ENCODE peak calls at places on chromosomes 6 and 20, in five cellular contexts. W is A549, U is adrenal gland, Y is HCT116, J is stomach. I is an unnamed sample. For H3K4me1, the result is how much of the 10 kb centered on the place peaks cover.

GRCh38 chr6:3718407-3718806 is 33.1 kb downstream of the PXDC1 start:
- DNase-seq in W (no peak), U (no peak), Y (no peak), J (no peak), I (no peak)

GRCh38 chr6:67885081-67886033 is 749.7 kb upstream of the ADGRB3 start:
- DNase-seq in W (no peak), U (no peak), Y (no peak), J (no peak), I (no peak)

GRCh38 chr6:165846123-165846966 is 183.3 kb upstream of the PDE10A start:
- DNase-seq in W (no peak), U (no peak), Y (no peak), J (no peak), I (no peak)

GRCh38 chr6:15330174-15330934 is 84.5 kb downstream of the JARID2 start:
- DNase-seq in W (no peak), U (no peak), Y (no peak), J (no peak), I (no peak)

GRCh38 chr20:23049933-23050838 is 714 bp upstream of the THBD start:
- DNase-seq in W (peak), U (peak), Y (no peak), J (peak), I (peak)

GRCh38 chr20:34364013-34364382 is 925 bp downstream of the ITCH start:
- DNase-seq in W (no peak), U (peak), Y (no peak), J (no peak), I (no peak)

GRCh38 chr20:60020251-60020650 is 62.0 kb downstream of the CDH26 start:
- DNase-seq in W (no peak), U (no peak), Y (no peak), J (no peak), I (no peak)

GRCh38 chr20:63830821-63831593 is at the start of gene ZBTB46:
- DNase-seq in W (peak), U (no peak), Y (no peak), J (peak), I (peak)

GRCh38 chr6:100880149-100880900 is 804 bp downstream of the ASCC3 start:
- DNase-seq in W (no peak), U (no peak), Y (no peak), J (no peak), I (no peak)

GRCh38 chr20:43975096-43975768 is 60.6 kb downstream of the TOX2 start:
- DNase-seq in W (peak), U (peak), Y (peak), J (no peak), I (no peak)

GRCh38 chr20:49526056-49526455 is 41.9 kb downstream of the PTGIS start:
- DNase-seq in W (no peak), U (no peak), Y (no peak), J (no peak), I (no peak)

GRCh38 chr20:57439432-57439831 is 48.2 kb downstream of the RBM38 start:
- DNase-seq in W (no peak), U (peak), Y (no peak), J (peak), I (peak)

GRCh38 chr6:579339-579738 is 77.6 kb downstream of the HUS1B start:
- DNase-seq in W (peak), U (no peak), Y (no peak), J (no peak), I (no peak)

GRCh38 chr6:52746213-52746612 is 17.1 kb downstream of the GSTA2 start:
- DNase-seq in W (no peak), U (no peak), Y (no peak), J (no peak), I (no peak)

GRCh38 chr20:57655812-57656161 is 35.6 kb upstream of the ZBP1 start:
- DNase-seq in W (no peak), U (no peak), Y (no peak), J (peak), I (no peak)

GRCh38 chr6:140774080-140774505 is 1358.6 kb upstream of the GJE1 start:
- DNase-seq in W (no peak), U (no peak), Y (peak), J (no peak), I (no peak)

GRCh38 chr6:128882560-128882959 is 378 bp upstream of the LAMA2 start:
- DNase-seq in W (no peak), U (no peak), Y (no peak), J (no peak), I (no peak)

GRCh38 chr6:76043690-76044089 is 28.8 kb downstream of the IMPG1 start:
- DNase-seq in W (no peak), U (no peak), Y (no peak), J (no peak), I (no peak)

GRCh38 chr6:24283043-24283985 is 74.5 kb downstream of the DCDC2 start:
- DNase-seq in W (peak), U (peak), Y (peak), J (peak), I (peak)

GRCh38 chr6:25781134-25781533 is 26.6 kb downstream of the SLC17A4 start:
- DNase-seq in W (no peak), U (no peak), Y (no peak), J (no peak), I (no peak)

GRCh38 chr6:14552891-14553290 is 435.3 kb downstream of the CD83 start:
- DNase-seq in W (no peak), U (no peak), Y (no peak), J (no peak), I (no peak)

GRCh38 chr6:112215901-112216300 is 38.5 kb downstream of the LAMA4 start:
- DNase-seq in W (no peak), U (no peak), Y (no peak), J (no peak), I (no peak)

GRCh38 chr20:35129647-35130069 is 17.5 kb downstream of the EDEM2 start:
- DNase-seq in W (no peak), U (no peak), Y (no peak), J (no peak), I (no peak)

GRCh38 chr6:144778773-144779531 is 493.8 kb downstream of the UTRN start:
- DNase-seq in W (no peak), U (no peak), Y (no peak), J (no peak), I (no peak)

GRCh38 chr20:11929947-11930346 is 12.3 kb downstream of the BTBD3 start:
- DNase-seq in W (no peak), U (no peak), Y (no peak), J (no peak), I (no peak)

GRCh38 chr20:11937230-11937629 is 19.5 kb downstream of the BTBD3 start:
- DNase-seq in W (no peak), U (no peak), Y (no peak), J (no peak), I (no peak)

GRCh38 chr20:11935754-11936551 is 18.3 kb downstream of the BTBD3 start:
- DNase-seq in W (no peak), U (peak), Y (no peak), J (no peak), I (no peak)

DNA sequence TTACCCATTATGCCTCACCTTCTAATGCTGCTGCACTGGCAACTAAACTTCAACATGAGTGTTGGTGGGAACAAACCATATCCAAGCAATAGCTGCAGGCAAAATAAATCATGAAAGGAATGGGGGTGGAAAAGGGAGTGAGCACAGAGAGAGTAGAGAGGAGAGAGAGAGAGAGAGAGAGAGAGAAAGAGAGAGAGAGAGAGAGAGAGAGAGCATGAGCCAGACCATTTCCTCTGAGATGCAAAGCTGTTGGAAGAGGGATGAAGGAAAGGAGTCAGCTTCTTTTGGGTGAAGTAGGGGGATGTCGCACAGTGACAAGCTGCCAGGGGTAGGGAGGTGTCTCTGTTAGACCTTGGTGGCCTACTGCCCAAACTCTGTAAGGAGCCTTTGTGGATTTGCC is 17.5 kb downstream of the BTBD3 start:
- DNase-seq in W (no peak), U (no peak), Y (no peak), J (no peak), I (no peak)
- TF ChIP-seq POLR2A in W (no peak), U (no peak), Y (no peak), J (no peak), I (no peak)

GRCh38 chr6:118913161-118913560 is 19.2 kb downstream of the ASF1A start:
- DNase-seq in W (no peak), U (no peak), Y (no peak), J (no peak), I (no peak)
- TF ChIP-seq CTCF in W (no peak), U (no peak), Y (no peak), J (no peak), I (no peak)

DNA sequence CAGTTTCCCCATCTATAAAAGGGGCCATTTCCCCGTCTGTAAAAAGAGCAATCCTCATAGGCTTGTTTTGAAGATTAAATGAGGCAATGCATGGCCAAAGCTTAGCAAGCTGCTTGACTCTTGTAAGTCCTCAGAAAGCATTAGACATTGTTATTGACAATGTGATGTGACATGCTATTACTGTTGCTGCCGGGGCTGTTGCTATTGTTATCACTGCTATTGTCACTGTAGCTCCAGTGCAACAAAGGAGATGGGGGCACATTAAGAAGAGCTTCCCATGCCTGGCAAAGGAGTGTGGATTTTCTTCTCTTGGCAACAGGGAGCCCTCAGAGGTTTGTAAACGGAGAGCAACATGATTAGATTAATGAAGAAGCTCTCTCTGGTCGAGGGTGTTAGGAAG is 33.2 kb upstream of the FAM83D start:
- DNase-seq in W (no peak), U (no peak), Y (no peak), J (no peak), I (no peak)
- H3K4me1 ChIP-seq in W (under half), U (under half), Y (under half), J (under half), I (under half)

DNA sequence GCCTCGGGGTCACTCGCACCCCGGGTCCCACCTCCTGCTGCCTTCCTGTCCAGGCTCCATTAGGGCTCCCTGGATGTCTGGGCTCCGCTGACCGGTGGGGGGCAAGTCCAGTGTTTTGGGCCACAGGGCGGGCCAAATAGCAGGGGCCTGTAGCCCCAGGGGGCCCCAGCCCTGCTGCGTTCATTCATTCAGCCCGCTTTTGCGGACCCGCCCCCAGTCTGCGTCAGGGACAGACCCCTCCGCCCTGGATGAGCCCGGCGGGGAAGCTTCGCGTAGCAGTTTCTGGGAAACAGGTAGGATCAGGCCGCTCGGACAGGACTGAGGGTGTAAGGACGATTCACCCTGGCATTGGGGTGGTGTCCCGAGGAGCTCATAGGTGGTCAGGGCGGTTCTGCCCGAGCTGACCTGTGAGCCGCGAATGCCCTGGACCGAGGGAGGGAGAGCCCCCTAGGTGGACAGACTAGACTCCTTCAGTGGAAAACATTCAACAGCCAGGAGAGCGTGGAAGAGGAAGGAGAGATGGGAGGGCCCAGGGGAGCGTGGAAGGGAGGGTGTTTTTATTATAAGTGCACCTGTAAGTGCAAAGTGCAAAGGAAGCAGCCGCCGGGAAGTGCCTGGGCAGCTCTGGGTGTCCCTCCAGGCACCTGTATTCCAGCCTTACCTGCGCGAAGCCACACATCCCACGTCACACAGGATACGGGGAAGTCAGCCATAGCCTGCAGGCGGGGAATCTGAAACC is 619 bp downstream of the ENTPD6 start:
- DNase-seq in W (peak), U (peak), Y (peak), J (peak), I (peak)
- TF ChIP-seq POLR2A in W (no peak), U (no peak), Y (no peak), J (no peak), I (no peak)